ENCODE peak calls at places on chromosome 13, in five cellular contexts. V is NCI-H510A treated with DMSO at 0.1 percent for 48 hours; X is stimulated activated CD4-positive, alpha-beta T cell treated with anti-CD3 and anti-CD28 coated beads, Interleukin-1b, Interleukin-23, amount 100 ng/mL, for 1 hour; O is EH; J is stimulated activated naive CD4-positive, alpha-beta T cell. D is an unnamed sample.

GRCh38 chr13:27455331-27455855 is 5.0 kb upstream of the MTIF3 start:
- DNase-seq in V (no peak), X (no peak), O (no peak), J (no peak), D (no peak)

GRCh38 chr13:111790621-111791020 is 276.3 kb upstream of the SOX1 start:
- DNase-seq in V (no peak), X (no peak), O (no peak), J (no peak), D (no peak)

GRCh38 chr13:31328549-31329229 is 128.9 kb downstream of the B3GLCT start:
- DNase-seq in V (no peak), X (no peak), O (no peak), J (no peak), D (no peak)

GRCh38 chr13:24107955-24108614 is 52.4 kb upstream of the SPATA13 start:
- DNase-seq in V (no peak), X (no peak), O (peak; percentile 6), J (no peak), D (no peak)

GRCh38 chr13:30019648-30020626 is 169.5 kb upstream of the UBL3 start:
- DNase-seq in V (no peak), X (no peak), O (no peak), J (no peak), D (no peak)

GRCh38 chr13:30107126-30107525 is 200.2 kb downstream of the KATNAL1 start:
- DNase-seq in V (no peak), X (no peak), O (no peak), J (no peak), D (no peak)

GRCh38 chr13:108483981-108484380 is 145.4 kb upstream of the MYO16 start:
- DNase-seq in V (no peak), X (no peak), O (no peak), J (no peak), D (no peak)

GRCh38 chr13:98405690-98406344 is 171.1 kb downstream of the STK24 start:
- DNase-seq in V (peak; percentile 35), X (no peak), O (no peak), J (no peak), D (no peak)

GRCh38 chr13:102693781-102694180 is 1.1 kb downstream of the METTL21C start:
- DNase-seq in V (no peak), X (no peak), O (peak; percentile 54), J (no peak), D (no peak)